ENCODE peak calls at places on chromosome 19, in five cellular contexts. D, R, F, Y and B are unnamed samples.

GRCh38 chr19:31985001-31985605 is 360.3 kb upstream of the ZNF507 start:
- DNase-seq in D (no peak), R (no peak), F (no peak), Y (no peak), B (no peak)

GRCh38 chr19:49468746-49469447 is 5.1 kb upstream of the FLT3LG start:
- DNase-seq in D (no peak), R (peak), F (peak), Y (no peak), B (peak)

GRCh38 chr19:22532388-22533310 is 101.5 kb upstream of the ZNF492 start:
- DNase-seq in D (no peak), R (peak), F (peak), Y (peak), B (peak)

GRCh38 chr19:51020988-51021651 is 1.6 kb upstream of the KLK10 start:
- DNase-seq in D (no peak), R (no peak), F (peak), Y (no peak), B (no peak)

GRCh38 chr19:18074192-18074591 is 12.5 kb downstream of the IL12RB1 start:
- DNase-seq in D (no peak), R (no peak), F (no peak), Y (no peak), B (no peak)

GRCh38 chr19:16369664-16370576 is 45.3 kb downstream of the KLF2 start:
- DNase-seq in D (no peak), R (peak), F (no peak), Y (no peak), B (peak)

GRCh38 chr19:49085868-49086232 is 599 bp downstream of the SNRNP70 start:
- DNase-seq in D (no peak), R (no peak), F (no peak), Y (no peak), B (no peak)

GRCh38 chr19:10503002-10503789 is at the start of gene KEAP1:
- DNase-seq in D (no peak), R (peak), F (peak), Y (peak), B (peak)

GRCh38 chr19:46717716-46718143 is 816 bp upstream of the PRKD2 start:
- DNase-seq in D (no peak), R (peak), F (no peak), Y (no peak), B (no peak)

GRCh38 chr19:39386557-39386956 is 4.3 kb downstream of the PAF1 start:
- DNase-seq in D (no peak), R (no peak), F (no peak), Y (no peak), B (no peak)

GRCh38 chr19:50025794-50026549 is at the start of gene ZNF473:
- DNase-seq in D (no peak), R (peak), F (peak), Y (peak), B (peak)

GRCh38 chr19:55088021-55088451 is 12.4 kb downstream of the EPS8L1 start:
- DNase-seq in D (no peak), R (no peak), F (no peak), Y (no peak), B (peak)

GRCh38 chr19:17236414-17236716 is 9.4 kb downstream of the NR2F6 start:
- DNase-seq in D (no peak), R (no peak), F (no peak), Y (no peak), B (no peak)

GRCh38 chr19:31356587-31357314 is 7.5 kb upstream of the TSHZ3 start:
- DNase-seq in D (no peak), R (no peak), F (peak), Y (peak), B (peak)

GRCh38 chr19:19533826-19534225 is 4.2 kb upstream of the CILP2 start:
- DNase-seq in D (no peak), R (no peak), F (no peak), Y (no peak), B (no peak)

GRCh38 chr19:39805120-39805519 is 26.5 kb downstream of the LEUTX start:
- DNase-seq in D (no peak), R (no peak), F (no peak), Y (no peak), B (no peak)

GRCh38 chr19:45439190-45439568 is 15.5 kb upstream of the ERCC1 start:
- DNase-seq in D (no peak), R (no peak), F (no peak), Y (no peak), B (no peak)

GRCh38 chr19:42466521-42467436 is 24.0 kb upstream of the CXCL17 start:
- DNase-seq in D (no peak), R (no peak), F (no peak), Y (no peak), B (no peak)

GRCh38 chr19:56114711-56115110 is 6.4 kb downstream of the ZNF787 start:
- DNase-seq in D (no peak), R (no peak), F (peak), Y (no peak), B (no peak)

GRCh38 chr19:53394522-53394973 is 401 bp upstream of the ZNF765 start:
- DNase-seq in D (no peak), R (peak), F (peak), Y (peak), B (peak)

GRCh38 chr19:55673465-55673864 is 1.6 kb upstream of the EPN1 start:
- DNase-seq in D (no peak), R (no peak), F (no peak), Y (no peak), B (peak)

GRCh38 chr19:51566489-51567100 is 4.5 kb upstream of the ZNF175 start:
- DNase-seq in D (no peak), R (no peak), F (no peak), Y (no peak), B (no peak)

GRCh38 chr19:6767357-6768235 is at the start of gene SH2D3A:
- DNase-seq in D (peak), R (peak), F (peak), Y (peak), B (peak)

GRCh38 chr19:46115396-46116109 is 8.9 kb downstream of the IGFL3 start:
- DNase-seq in D (peak), R (no peak), F (no peak), Y (no peak), B (no peak)

GRCh38 chr19:43798026-43798545 is 4.2 kb downstream of the LYPD5 start:
- DNase-seq in D (no peak), R (no peak), F (no peak), Y (no peak), B (no peak)

GRCh38 chr19:17092696-17093095 is 17.1 kb downstream of the MYO9B start:
- DNase-seq in D (no peak), R (no peak), F (no peak), Y (no peak), B (no peak)

GRCh38 chr19:51807111-51807701 is 12.2 kb downstream of the FPR3 start:
- DNase-seq in D (no peak), R (no peak), F (peak), Y (no peak), B (no peak)

GRCh38 chr19:44777715-44778347 is at the start of gene CBLC:
- DNase-seq in D (peak), R (no peak), F (peak), Y (peak), B (no peak)

GRCh38 chr19:29643361-29643935 is 21.8 kb upstream of the PLEKHF1 start:
- DNase-seq in D (no peak), R (peak), F (no peak), Y (no peak), B (no peak)

GRCh38 chr19:44640518-44640917 is 3.2 kb upstream of the PVR start:
- DNase-seq in D (no peak), R (no peak), F (no peak), Y (no peak), B (no peak)

GRCh38 chr19:44808463-44809371 is at the start of gene BCAM:
- DNase-seq in D (no peak), R (peak), F (peak), Y (peak), B (peak)

GRCh38 chr19:5253403-5254110 is 87.1 kb downstream of the PTPRS start:
- DNase-seq in D (no peak), R (no peak), F (no peak), Y (no peak), B (no peak)
- H3K27ac ChIP-seq in D (no peak), R (no peak), F (no peak), Y (no peak), B (peak)

GRCh38 chr19:3707868-3708206 is 347 bp upstream of the TJP3 start:
- DNase-seq in D (no peak), R (no peak), F (no peak), Y (no peak), B (no peak)

GRCh38 chr19:3708207-3708931 is at the start of gene TJP3:
- DNase-seq in D (peak), R (no peak), F (peak), Y (peak), B (no peak)

GRCh38 chr19:3712663-3713531 is 4.7 kb downstream of the TJP3 start:
- DNase-seq in D (peak), R (no peak), F (no peak), Y (no peak), B (no peak)

GRCh38 chr19:3716147-3716668 is 8.0 kb downstream of the TJP3 start:
- DNase-seq in D (no peak), R (no peak), F (no peak), Y (no peak), B (no peak)

GRCh38 chr19:3710265-3710812 is 2.2 kb downstream of the TJP3 start:
- DNase-seq in D (peak), R (peak), F (peak), Y (peak), B (peak)
- TF ChIP-seq POLR2A in D (no peak), R (no peak), F (no peak), Y (no peak), B (no peak)

GRCh38 chr19:15323496-15324235 is 8.7 kb downstream of the BRD4 start:
- DNase-seq in D (no peak), R (peak), F (no peak), Y (no peak), B (peak)

GRCh38 chr19:15324791-15325519 is 7.4 kb downstream of the BRD4 start:
- DNase-seq in D (no peak), R (no peak), F (peak), Y (no peak), B (peak)

GRCh38 chr19:15318241-15318691 is 14.1 kb downstream of the BRD4 start:
- DNase-seq in D (no peak), R (no peak), F (no peak), Y (no peak), B (no peak)

GRCh38 chr19:15320118-15320517 is 12.2 kb downstream of the BRD4 start:
- DNase-seq in D (no peak), R (no peak), F (no peak), Y (no peak), B (no peak)

GRCh38 chr19:15321739-15322138 is 10.6 kb downstream of the BRD4 start:
- DNase-seq in D (no peak), R (no peak), F (no peak), Y (no peak), B (no peak)
- H3K27ac ChIP-seq in D (no peak), R (no peak), F (no peak), Y (no peak), B (no peak)

GRCh38 chr19:47752440-47753211 is 7.3 kb downstream of the NOP53 start:
- DNase-seq in D (no peak), R (no peak), F (no peak), Y (no peak), B (no peak)
- TF ChIP-seq POLR2A in D (no peak), R (no peak), F (no peak), Y (no peak), B (no peak)

DNA sequence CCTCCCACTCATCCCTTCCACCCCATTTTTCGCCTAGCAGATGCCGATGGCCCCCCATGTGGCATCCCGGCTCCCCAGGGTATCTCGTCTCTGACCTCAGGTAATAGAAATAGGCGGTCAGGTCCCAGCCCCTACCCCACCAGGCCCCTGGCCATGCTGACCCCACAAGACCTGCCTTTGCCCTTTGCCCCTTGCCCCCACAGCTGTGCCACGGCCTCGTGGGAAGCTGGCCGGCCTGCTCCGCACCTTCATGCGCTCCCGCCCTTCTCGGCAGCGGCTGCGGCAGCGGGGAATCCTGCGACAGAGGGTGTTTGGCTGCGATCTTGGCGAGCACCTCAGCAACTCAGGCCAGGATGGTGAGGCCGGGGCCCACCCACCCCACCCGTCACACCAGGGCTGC is 5.4 kb downstream of the ARHGAP33 start:
- DNase-seq in D (no peak), R (no peak), F (no peak), Y (no peak), B (no peak)
- H3K27ac ChIP-seq in D (no peak), R (no peak), F (no peak), Y (no peak), B (no peak)

GRCh38 chr19:7923295-7924191 is 2.4 kb downstream of the CTXN1 start:
- DNase-seq in D (no peak), R (peak), F (no peak), Y (no peak), B (no peak)
- TF ChIP-seq POLR2A in D (no peak), R (peak), F (no peak), Y (no peak), B (no peak)

GRCh38 chr19:896999-897398 is 3.7 kb downstream of the RNU6-9 start:
- DNase-seq in D (no peak), R (no peak), F (no peak), Y (no peak), B (no peak)
- H3K27ac ChIP-seq in D (no peak), R (no peak), F (no peak), Y (no peak), B (no peak)

GRCh38 chr19:2478756-2479555 is 3.0 kb downstream of the GADD45B start:
- DNase-seq in D (no peak), R (peak), F (peak), Y (peak), B (peak)
- TF ChIP-seq POLR2A in D (no peak), R (no peak), F (no peak), Y (peak), B (no peak)

GRCh38 chr19:1827566-1828278 is 15.6 kb upstream of the ATP8B3 start:
- DNase-seq in D (no peak), R (no peak), F (no peak), Y (no peak), B (no peak)
- H3K27ac ChIP-seq in D (no peak), R (no peak), F (peak), Y (no peak), B (no peak)

GRCh38 chr19:3135961-3136683 is at the start of gene GNA15:
- DNase-seq in D (no peak), R (no peak), F (no peak), Y (no peak), B (no peak)
- TF ChIP-seq POLR2A in D (no peak), R (no peak), F (no peak), Y (no peak), B (no peak)